ENCODE peak calls at places on chromosomes 2 and 18, in nine cellular contexts. One of them, this sample, is unnamed.
A peak's percentile ranks its signal among the peaks of the same experiment; 100 is the strongest.

GRCh38 chr2:132757676-132758075 is 87.7 kb upstream of the LYPD1 start:
- DNase-seq in heart right ventricle: no peak
- DNase-seq in astrocyte: peak; percentile 50
- DNase-seq in PC-3: no peak
- DNase-seq in gastrocnemius medialis: no peak
- DNase-seq in endodermal cell: no peak
- DNase-seq in kidney: no peak
- DNase-seq in lower lobe of right lung: no peak
- DNase-seq in A549: no peak
- DNase-seq in this sample: no peak

GRCh38 chr2:238509151-238509820 is 82.6 kb downstream of the ASB1 start:
- DNase-seq in astrocyte: no peak
- DNase-seq in gastrocnemius medialis: no peak
- DNase-seq in heart right ventricle: no peak
- DNase-seq in kidney: peak; percentile 53
- DNase-seq in PC-3: no peak
- DNase-seq in endodermal cell: peak; percentile 81
- DNase-seq in A549: no peak
- DNase-seq in lower lobe of right lung: no peak
- DNase-seq in this sample: no peak

GRCh38 chr2:172762554-172762953 is 26.9 kb downstream of the RAPGEF4 start:
- DNase-seq in gastrocnemius medialis: no peak
- DNase-seq in heart right ventricle: no peak
- DNase-seq in lower lobe of right lung: no peak
- DNase-seq in kidney: no peak
- DNase-seq in PC-3: no peak
- DNase-seq in astrocyte: no peak
- DNase-seq in A549: no peak
- DNase-seq in endodermal cell: no peak
- DNase-seq in this sample: no peak

GRCh38 chr2:216636570-216637450 is 3.6 kb downstream of the IGFBP2 start:
- DNase-seq in PC-3: peak; percentile 88
- DNase-seq in lower lobe of right lung: peak; percentile 59
- DNase-seq in astrocyte: peak; percentile 75
- DNase-seq in A549: peak; percentile 67
- DNase-seq in gastrocnemius medialis: no peak
- DNase-seq in heart right ventricle: no peak
- DNase-seq in endodermal cell: peak; percentile 84
- DNase-seq in kidney: peak; percentile 77
- DNase-seq in this sample: peak; percentile 42

GRCh38 chr2:157107460-157107859 is 150.0 kb upstream of the GALNT5 start:
- DNase-seq in lower lobe of right lung: peak; percentile 58
- DNase-seq in gastrocnemius medialis: no peak
- DNase-seq in endodermal cell: no peak
- DNase-seq in kidney: no peak
- DNase-seq in PC-3: peak; percentile 4
- DNase-seq in A549: no peak
- DNase-seq in heart right ventricle: no peak
- DNase-seq in astrocyte: no peak
- DNase-seq in this sample: peak; percentile 54

GRCh38 chr2:235458839-235459273 is 35.0 kb upstream of the AGAP1 start:
- DNase-seq in PC-3: peak; percentile 79
- DNase-seq in astrocyte: peak; percentile 27
- DNase-seq in A549: no peak
- DNase-seq in gastrocnemius medialis: no peak
- DNase-seq in heart right ventricle: no peak
- DNase-seq in lower lobe of right lung: peak; percentile 64
- DNase-seq in endodermal cell: no peak
- DNase-seq in kidney: peak; percentile 93
- DNase-seq in this sample: peak; percentile 61

GRCh38 chr2:66869076-66869475 is 434.2 kb downstream of the MEIS1 start:
- DNase-seq in heart right ventricle: no peak
- DNase-seq in A549: no peak
- DNase-seq in lower lobe of right lung: no peak
- DNase-seq in kidney: no peak
- DNase-seq in astrocyte: peak; percentile 89
- DNase-seq in PC-3: peak; percentile 53
- DNase-seq in gastrocnemius medialis: no peak
- DNase-seq in endodermal cell: no peak
- DNase-seq in this sample: no peak

GRCh38 chr18:12278765-12279682 is 24.9 kb downstream of the CIDEA start:
- DNase-seq in PC-3: no peak
- DNase-seq in astrocyte: peak; percentile 96
- DNase-seq in kidney: peak; percentile 93
- DNase-seq in gastrocnemius medialis: peak; percentile 38
- DNase-seq in A549: no peak
- DNase-seq in lower lobe of right lung: peak; percentile 74
- DNase-seq in heart right ventricle: peak; percentile 92
- DNase-seq in endodermal cell: peak; percentile 94
- DNase-seq in this sample: peak; percentile 80

GRCh38 chr2:78994789-78995188 is 30.7 kb upstream of the REG3G start:
- DNase-seq in endodermal cell: no peak
- DNase-seq in heart right ventricle: no peak
- DNase-seq in A549: no peak
- DNase-seq in PC-3: no peak
- DNase-seq in astrocyte: no peak
- DNase-seq in gastrocnemius medialis: no peak
- DNase-seq in kidney: no peak
- DNase-seq in lower lobe of right lung: no peak
- DNase-seq in this sample: no peak

GRCh38 chr2:15383695-15384350 is 177.3 kb downstream of the NBAS start:
- DNase-seq in PC-3: no peak
- DNase-seq in astrocyte: no peak
- DNase-seq in heart right ventricle: no peak
- DNase-seq in lower lobe of right lung: no peak
- DNase-seq in endodermal cell: peak; percentile 51
- DNase-seq in A549: no peak
- DNase-seq in gastrocnemius medialis: peak; percentile 2
- DNase-seq in kidney: no peak
- DNase-seq in this sample: no peak

GRCh38 chr2:150041721-150042450 is 445.6 kb downstream of the RND3 start:
- DNase-seq in A549: no peak
- DNase-seq in heart right ventricle: no peak
- DNase-seq in astrocyte: peak; percentile 76
- DNase-seq in endodermal cell: no peak
- DNase-seq in kidney: no peak
- DNase-seq in lower lobe of right lung: no peak
- DNase-seq in gastrocnemius medialis: no peak
- DNase-seq in PC-3: peak; percentile 32
- DNase-seq in this sample: no peak

GRCh38 chr2:181421131-181421458 is 36.1 kb upstream of the ITGA4 start:
- DNase-seq in PC-3: no peak
- DNase-seq in lower lobe of right lung: no peak
- DNase-seq in A549: no peak
- DNase-seq in kidney: no peak
- DNase-seq in astrocyte: no peak
- DNase-seq in heart right ventricle: no peak
- DNase-seq in endodermal cell: no peak
- DNase-seq in gastrocnemius medialis: no peak
- DNase-seq in this sample: no peak

GRCh38 chr2:12867888-12868287 is 151.2 kb downstream of the TRIB2 start:
- DNase-seq in astrocyte: no peak
- DNase-seq in lower lobe of right lung: no peak
- DNase-seq in endodermal cell: no peak
- DNase-seq in kidney: no peak
- DNase-seq in PC-3: no peak
- DNase-seq in A549: no peak
- DNase-seq in heart right ventricle: no peak
- DNase-seq in gastrocnemius medialis: no peak
- DNase-seq in this sample: no peak

GRCh38 chr2:130996658-130997057 is 96.6 kb downstream of the FAM168B start:
- DNase-seq in gastrocnemius medialis: no peak
- DNase-seq in astrocyte: no peak
- DNase-seq in heart right ventricle: no peak
- DNase-seq in lower lobe of right lung: no peak
- DNase-seq in kidney: no peak
- DNase-seq in endodermal cell: no peak
- DNase-seq in A549: no peak
- DNase-seq in PC-3: no peak
- DNase-seq in this sample: no peak

GRCh38 chr2:68561372-68561771 is 82.0 kb upstream of the PROKR1 start:
- DNase-seq in endodermal cell: no peak
- DNase-seq in PC-3: peak; percentile 52
- DNase-seq in astrocyte: no peak
- DNase-seq in A549: no peak
- DNase-seq in heart right ventricle: no peak
- DNase-seq in lower lobe of right lung: no peak
- DNase-seq in kidney: no peak
- DNase-seq in gastrocnemius medialis: no peak
- DNase-seq in this sample: no peak

GRCh38 chr2:164000171-164000570 is 264.4 kb upstream of the FIGN start:
- DNase-seq in lower lobe of right lung: no peak
- DNase-seq in kidney: no peak
- DNase-seq in PC-3: peak; percentile 7
- DNase-seq in astrocyte: peak; percentile 75
- DNase-seq in heart right ventricle: no peak
- DNase-seq in A549: no peak
- DNase-seq in endodermal cell: no peak
- DNase-seq in gastrocnemius medialis: no peak
- DNase-seq in this sample: no peak

GRCh38 chr2:118731396-118731795 is 116.1 kb downstream of the EN1 start:
- DNase-seq in PC-3: no peak
- DNase-seq in A549: no peak
- DNase-seq in kidney: no peak
- DNase-seq in lower lobe of right lung: no peak
- DNase-seq in gastrocnemius medialis: no peak
- DNase-seq in heart right ventricle: no peak
- DNase-seq in endodermal cell: no peak
- DNase-seq in astrocyte: no peak
- DNase-seq in this sample: no peak

GRCh38 chr2:61419570-61419969 is 51.3 kb downstream of the USP34 start:
- DNase-seq in A549: no peak
- DNase-seq in heart right ventricle: no peak
- DNase-seq in astrocyte: no peak
- DNase-seq in PC-3: no peak
- DNase-seq in gastrocnemius medialis: no peak
- DNase-seq in lower lobe of right lung: no peak
- DNase-seq in endodermal cell: no peak
- DNase-seq in kidney: no peak
- DNase-seq in this sample: no peak
- TF ChIP-seq CTCF in A549: no peak
- TF ChIP-seq CTCF in heart right ventricle: no peak
- TF ChIP-seq CTCF in astrocyte: no peak
- TF ChIP-seq CTCF in PC-3: peak; percentile 14
- TF ChIP-seq CTCF in gastrocnemius medialis: no peak
- TF ChIP-seq CTCF in lower lobe of right lung: no peak
- TF ChIP-seq CTCF in endodermal cell: no peak
- TF ChIP-seq CTCF in kidney: no peak
- TF ChIP-seq CTCF in this sample: no peak

GRCh38 chr2:22189893-22190292 is 1066.1 kb downstream of the TDRD15 start:
- DNase-seq in A549: no peak
- DNase-seq in gastrocnemius medialis: no peak
- DNase-seq in endodermal cell: no peak
- DNase-seq in lower lobe of right lung: no peak
- DNase-seq in heart right ventricle: no peak
- DNase-seq in astrocyte: no peak
- DNase-seq in PC-3: no peak
- DNase-seq in kidney: no peak
- DNase-seq in this sample: no peak

GRCh38 chr2:22194218-22194617 is 1070.5 kb downstream of the TDRD15 start:
- DNase-seq in gastrocnemius medialis: no peak
- DNase-seq in lower lobe of right lung: no peak
- DNase-seq in endodermal cell: no peak
- DNase-seq in kidney: no peak
- DNase-seq in astrocyte: no peak
- DNase-seq in heart right ventricle: no peak
- DNase-seq in PC-3: no peak
- DNase-seq in A549: no peak
- DNase-seq in this sample: no peak
- H3K4me1 ChIP-seq in gastrocnemius medialis: no peaks in the 10 kb centered on the region
- H3K4me1 ChIP-seq in lower lobe of right lung: no peaks in the 10 kb centered on the region
- H3K4me1 ChIP-seq in endodermal cell: peaks cover 4% of the 10 kb centered on the region
- H3K4me1 ChIP-seq in kidney: no peaks in the 10 kb centered on the region
- H3K4me1 ChIP-seq in astrocyte: no peaks in the 10 kb centered on the region
- H3K4me1 ChIP-seq in heart right ventricle: no peaks in the 10 kb centered on the region
- H3K4me1 ChIP-seq in PC-3: no peaks in the 10 kb centered on the region
- H3K4me1 ChIP-seq in A549: no peaks in the 10 kb centered on the region
- H3K4me1 ChIP-seq in this sample: no peaks in the 10 kb centered on the region

DNA sequence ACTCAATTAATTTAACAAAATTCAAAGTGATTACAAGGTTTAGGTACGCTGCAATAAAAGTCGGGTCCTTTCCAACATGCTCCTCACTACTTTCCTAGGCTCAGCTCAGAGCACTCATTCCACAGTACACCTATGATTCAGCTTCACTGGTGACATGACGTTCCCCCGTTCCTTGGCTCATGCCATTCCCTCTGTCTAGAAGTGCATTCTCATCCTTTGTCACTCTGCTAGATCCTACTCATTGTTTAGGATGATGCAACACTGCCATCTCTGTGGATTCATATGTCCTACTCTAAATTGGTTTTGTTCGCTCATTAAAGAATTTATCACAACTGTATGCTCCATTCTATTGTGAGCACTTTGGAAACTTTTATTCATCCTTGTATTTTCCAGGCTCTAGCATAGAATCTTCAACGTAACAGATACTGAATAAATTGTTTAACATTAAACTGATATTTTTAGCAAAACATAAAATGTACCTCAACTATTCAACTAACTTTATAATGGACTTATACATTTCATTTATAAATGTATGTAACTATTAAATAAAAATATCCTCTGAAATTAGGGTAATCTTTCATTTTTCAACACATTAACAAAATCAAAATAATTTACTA is 78.6 kb downstream of the FAM228A start:
- DNase-seq in gastrocnemius medialis: no peak
- DNase-seq in A549: peak; percentile 21
- DNase-seq in heart right ventricle: no peak
- DNase-seq in lower lobe of right lung: no peak
- DNase-seq in astrocyte: peak; percentile 15
- DNase-seq in endodermal cell: no peak
- DNase-seq in kidney: no peak
- DNase-seq in PC-3: peak; percentile 50
- DNase-seq in this sample: no peak
- TF ChIP-seq CTCF in gastrocnemius medialis: no peak
- TF ChIP-seq CTCF in A549: no peak
- TF ChIP-seq CTCF in heart right ventricle: no peak
- TF ChIP-seq CTCF in lower lobe of right lung: no peak
- TF ChIP-seq CTCF in astrocyte: no peak
- TF ChIP-seq CTCF in endodermal cell: no peak
- TF ChIP-seq CTCF in kidney: no peak
- TF ChIP-seq CTCF in PC-3: no peak
- TF ChIP-seq CTCF in this sample: no peak

DNA sequence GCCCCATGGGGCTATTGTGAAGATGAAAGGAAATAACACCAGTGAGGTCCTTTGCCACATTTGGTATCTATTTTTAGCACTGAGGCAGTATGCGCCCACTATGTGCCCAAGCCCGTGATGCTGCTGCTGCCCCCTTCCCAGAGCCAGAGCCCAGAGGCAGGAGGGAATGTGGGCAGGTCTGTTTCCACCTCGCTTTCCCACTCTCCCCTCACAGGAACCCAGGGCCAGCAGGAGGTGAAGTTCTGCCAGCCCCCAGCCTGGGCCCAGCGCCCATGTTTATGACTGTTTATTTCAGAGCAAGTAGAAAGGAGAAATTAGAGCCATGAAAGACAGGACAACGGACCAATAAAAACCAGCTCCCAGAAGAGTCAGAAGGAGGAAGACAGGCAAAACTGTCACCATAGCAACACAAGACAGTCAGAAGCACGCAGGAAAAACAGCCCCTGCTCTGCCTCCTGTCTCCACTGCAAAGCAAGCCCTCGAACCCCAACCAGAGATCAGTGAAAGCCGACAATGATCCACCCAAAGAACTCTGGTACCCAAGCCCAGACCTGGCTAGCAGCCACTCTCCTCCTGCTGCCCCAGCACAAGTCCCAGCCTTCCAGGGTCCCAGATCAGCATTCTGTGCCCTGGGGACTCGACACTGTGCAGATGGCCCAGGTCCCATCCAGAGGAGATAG is 1.4 kb downstream of the CYRIA start:
- DNase-seq in lower lobe of right lung: peak; percentile 54
- DNase-seq in gastrocnemius medialis: no peak
- DNase-seq in endodermal cell: peak; percentile 73
- DNase-seq in kidney: peak; percentile 74
- DNase-seq in PC-3: no peak
- DNase-seq in A549: no peak
- DNase-seq in heart right ventricle: peak; percentile 82
- DNase-seq in astrocyte: peak; percentile 89
- DNase-seq in this sample: peak; percentile 66
- H3K4me1 ChIP-seq in lower lobe of right lung: peaks cover 70% of the 10 kb centered on the region
- H3K4me1 ChIP-seq in gastrocnemius medialis: peaks cover 35% of the 10 kb centered on the region
- H3K4me1 ChIP-seq in endodermal cell: no peaks in the 10 kb centered on the region
- H3K4me1 ChIP-seq in kidney: peaks cover 7% of the 10 kb centered on the region
- H3K4me1 ChIP-seq in PC-3: no peaks in the 10 kb centered on the region
- H3K4me1 ChIP-seq in A549: no peaks in the 10 kb centered on the region
- H3K4me1 ChIP-seq in heart right ventricle: peaks cover 45% of the 10 kb centered on the region
- H3K4me1 ChIP-seq in astrocyte: peaks cover 16% of the 10 kb centered on the region
- H3K4me1 ChIP-seq in this sample: peaks cover 57% of the 10 kb centered on the region